ENCODE peak calls at places on chromosome 2, in eight cellular contexts. One of them, this sample, is unnamed.

GRCh38 chr2:61538920-61539559 is 884 bp upstream of the XPO1 start:
- DNase-seq in sigmoid colon: peak
- DNase-seq in foreskin fibroblast: peak
- DNase-seq in hypothalamus: no peak
- DNase-seq in amygdala: peak
- DNase-seq in neuronal stem cell: peak
- DNase-seq in IMR-90: peak
- DNase-seq in mammary epithelial cell: peak
- DNase-seq in this sample: no peak

GRCh38 chr2:48984922-48985321 is 169.4 kb downstream of the FSHR start:
- DNase-seq in sigmoid colon: no peak
- DNase-seq in foreskin fibroblast: no peak
- DNase-seq in hypothalamus: no peak
- DNase-seq in amygdala: no peak
- DNase-seq in neuronal stem cell: no peak
- DNase-seq in IMR-90: no peak
- DNase-seq in mammary epithelial cell: no peak
- DNase-seq in this sample: no peak

GRCh38 chr2:69026026-69026425 is 13.0 kb downstream of the ANTXR1 start:
- DNase-seq in sigmoid colon: no peak
- DNase-seq in foreskin fibroblast: peak
- DNase-seq in hypothalamus: no peak
- DNase-seq in amygdala: no peak
- DNase-seq in neuronal stem cell: no peak
- DNase-seq in IMR-90: peak
- DNase-seq in mammary epithelial cell: peak
- DNase-seq in this sample: peak

GRCh38 chr2:183606718-183607085 is 482.5 kb downstream of the NUP35 start:
- DNase-seq in sigmoid colon: no peak
- DNase-seq in foreskin fibroblast: no peak
- DNase-seq in hypothalamus: no peak
- DNase-seq in amygdala: no peak
- DNase-seq in neuronal stem cell: no peak
- DNase-seq in IMR-90: no peak
- DNase-seq in mammary epithelial cell: no peak
- DNase-seq in this sample: no peak

GRCh38 chr2:223744580-223744979 is 92.8 kb downstream of the AP1S3 start:
- DNase-seq in sigmoid colon: no peak
- DNase-seq in foreskin fibroblast: no peak
- DNase-seq in hypothalamus: no peak
- DNase-seq in amygdala: no peak
- DNase-seq in neuronal stem cell: no peak
- DNase-seq in IMR-90: peak
- DNase-seq in mammary epithelial cell: no peak
- DNase-seq in this sample: no peak

GRCh38 chr2:224449212-224450147 is 47.6 kb upstream of the FAM124B start:
- DNase-seq in sigmoid colon: no peak
- DNase-seq in foreskin fibroblast: peak
- DNase-seq in hypothalamus: no peak
- DNase-seq in amygdala: no peak
- DNase-seq in neuronal stem cell: no peak
- DNase-seq in IMR-90: no peak
- DNase-seq in mammary epithelial cell: peak
- DNase-seq in this sample: no peak

GRCh38 chr2:6826081-6826913 is 39.4 kb downstream of the CMPK2 start:
- DNase-seq in sigmoid colon: no peak
- DNase-seq in foreskin fibroblast: peak
- DNase-seq in hypothalamus: no peak
- DNase-seq in amygdala: no peak
- DNase-seq in neuronal stem cell: no peak
- DNase-seq in IMR-90: peak
- DNase-seq in mammary epithelial cell: peak
- DNase-seq in this sample: no peak

GRCh38 chr2:205060269-205060668 is 515.0 kb downstream of the PARD3B start:
- DNase-seq in sigmoid colon: no peak
- DNase-seq in foreskin fibroblast: peak
- DNase-seq in hypothalamus: no peak
- DNase-seq in amygdala: no peak
- DNase-seq in neuronal stem cell: no peak
- DNase-seq in IMR-90: peak
- DNase-seq in mammary epithelial cell: peak
- DNase-seq in this sample: no peak

GRCh38 chr2:230018153-230018552 is 50.6 kb downstream of the SLC16A14 start:
- DNase-seq in sigmoid colon: no peak
- DNase-seq in foreskin fibroblast: peak
- DNase-seq in hypothalamus: no peak
- DNase-seq in amygdala: no peak
- DNase-seq in neuronal stem cell: no peak
- DNase-seq in IMR-90: peak
- DNase-seq in mammary epithelial cell: peak
- DNase-seq in this sample: no peak

GRCh38 chr2:145058457-145058856 is 538.5 kb upstream of the ZEB2 start:
- DNase-seq in sigmoid colon: no peak
- DNase-seq in foreskin fibroblast: no peak
- DNase-seq in hypothalamus: no peak
- DNase-seq in amygdala: no peak
- DNase-seq in neuronal stem cell: no peak
- DNase-seq in IMR-90: no peak
- DNase-seq in mammary epithelial cell: peak
- DNase-seq in this sample: no peak

GRCh38 chr2:223044092-223044836 is 7.7 kb upstream of the KCNE4 start:
- DNase-seq in sigmoid colon: no peak
- DNase-seq in foreskin fibroblast: no peak
- DNase-seq in hypothalamus: no peak
- DNase-seq in amygdala: no peak
- DNase-seq in neuronal stem cell: no peak
- DNase-seq in IMR-90: no peak
- DNase-seq in mammary epithelial cell: no peak
- DNase-seq in this sample: no peak

GRCh38 chr2:232871835-232872736 is 2.0 kb downstream of the SNORC start:
- DNase-seq in sigmoid colon: peak
- DNase-seq in foreskin fibroblast: no peak
- DNase-seq in hypothalamus: peak
- DNase-seq in amygdala: peak
- DNase-seq in neuronal stem cell: no peak
- DNase-seq in IMR-90: no peak
- DNase-seq in mammary epithelial cell: no peak
- DNase-seq in this sample: peak

GRCh38 chr2:182302174-182302573 is 124.7 kb downstream of the PDE1A start:
- DNase-seq in sigmoid colon: no peak
- DNase-seq in foreskin fibroblast: peak
- DNase-seq in hypothalamus: no peak
- DNase-seq in amygdala: no peak
- DNase-seq in neuronal stem cell: no peak
- DNase-seq in IMR-90: peak
- DNase-seq in mammary epithelial cell: peak
- DNase-seq in this sample: no peak

This sample was measured in C1 segment of cervical spinal cord.